ENCODE peak calls at places on chromosomes 12 and 14, in four cellular contexts. Y is stimulated activated CD4-positive, alpha-beta T cell treated with anti-CD3 and anti-CD28 coated beads, TNF-alpha, amount 100 ng/mL, for 4 hours; M is fibroblast of pulmonary artery; C is myocyte. D is an unnamed sample.
A peak's percentile ranks its signal among the peaks of the same experiment; 100 is the strongest.

GRCh38 chr12:81207173-81207572 is 129.3 kb downstream of the ACSS3 start:
- DNase-seq in Y (no peak), M (no peak), C (no peak), D (no peak)

GRCh38 chr14:69079188-69079742 is 73.7 kb downstream of the DCAF5 start:
- DNase-seq in Y (no peak), M (peak; percentile 88), C (peak; percentile 74), D (peak; percentile 94)

GRCh38 chr12:45327823-45328383 is 112.0 kb downstream of the ANO6 start:
- DNase-seq in Y (no peak), M (no peak), C (no peak), D (peak; percentile 81)

GRCh38 chr14:80127466-80127865 is 83.8 kb downstream of the DIO2 start:
- DNase-seq in Y (no peak), M (no peak), C (no peak), D (no peak)

GRCh38 chr12:122471324-122472226 is 29.2 kb downstream of the ZCCHC8 start:
- DNase-seq in Y (no peak), M (peak; percentile 86), C (peak; percentile 82), D (peak; percentile 71)

GRCh38 chr12:43655586-43655985 is 103.0 kb downstream of the PUS7L start:
- DNase-seq in Y (no peak), M (peak; percentile 39), C (no peak), D (peak; percentile 60)

GRCh38 chr14:96242126-96242525 is 13.9 kb upstream of the BDKRB1 start:
- DNase-seq in Y (no peak), M (no peak), C (no peak), D (no peak)

GRCh38 chr12:72024613-72025012 is 86.0 kb downstream of the TPH2 start:
- DNase-seq in Y (no peak), M (no peak), C (no peak), D (peak; percentile 61)

GRCh38 chr14:100582496-100583165 is 4.6 kb downstream of the BEGAIN start:
- DNase-seq in Y (no peak), M (no peak), C (no peak), D (no peak)

GRCh38 chr12:6938353-6939186 is 5.0 kb upstream of the RNU7-1 start:
- DNase-seq in Y (no peak), M (no peak), C (no peak), D (no peak)

GRCh38 chr12:116587270-116587669 is 28.1 kb downstream of the MAP1LC3B2 start:
- DNase-seq in Y (no peak), M (no peak), C (no peak), D (no peak)

D was measured in kidney tubule cell.